ENCODE peak calls at places on chromosomes 3 and 15, in five cellular contexts. F is neural progenitor cell, R is IMR-90, S is cardiac muscle cell, H is right atrium auricular region. I is an unnamed sample. For H3K9me3, the result is how much of the 10 kb centered on the place peaks cover.

GRCh38 chr15:94367726-94368535 is 136.6 kb downstream of the MCTP2 start:
- DNase-seq in H (no peak), F (no peak), S (peak), R (no peak), I (no peak)

GRCh38 chr15:90871716-90872480 is 3.5 kb downstream of the FURIN start:
- DNase-seq in S (peak), F (peak), R (no peak), H (no peak), I (peak)

GRCh38 chr3:52077376-52077775 is 21.0 kb upstream of the DUSP7 start:
- DNase-seq in F (no peak), H (no peak), S (peak), R (no peak), I (no peak)

GRCh38 chr3:114841515-114841914 is 305.6 kb downstream of the ZBTB20 start:
- DNase-seq in H (no peak), F (no peak), S (no peak), R (peak), I (no peak)

GRCh38 chr3:111315911-111316310 is 226.1 kb upstream of the CD96 start:
- DNase-seq in F (no peak), S (no peak), H (no peak), R (peak), I (no peak)

GRCh38 chr3:137385922-137386321 is 378.2 kb upstream of the SOX14 start:
- DNase-seq in S (no peak), H (no peak), R (no peak), F (peak), I (no peak)

GRCh38 chr3:14290631-14291385 is 111.6 kb upstream of the SLC6A6 start:
- DNase-seq in H (no peak), S (no peak), R (no peak), F (no peak), I (no peak)

GRCh38 chr3:124131158-124132115 is 139.5 kb upstream of the ROPN1 start:
- DNase-seq in F (no peak), S (no peak), R (no peak), H (no peak), I (no peak)

GRCh38 chr3:186014866-186015265 is 77.1 kb upstream of the TRA2B start:
- DNase-seq in F (no peak), H (no peak), S (no peak), R (no peak), I (no peak)

GRCh38 chr3:14514323-14514720 is 25.8 kb downstream of the GRIP2 start:
- DNase-seq in R (no peak), H (no peak), S (no peak), F (no peak), I (no peak)

GRCh38 chr15:65058394-65059368 is 9.1 kb downstream of the RASL12 start:
- DNase-seq in F (no peak), S (no peak), R (no peak), H (no peak), I (peak)

GRCh38 chr15:98649621-98649995 is 1.3 kb downstream of the IGF1R start:
- DNase-seq in R (no peak), S (peak), F (peak), H (no peak), I (peak)

GRCh38 chr15:49085696-49086459 is 39.6 kb upstream of the SECISBP2L start:
- DNase-seq in S (no peak), F (no peak), R (peak), H (no peak), I (no peak)

GRCh38 chr3:117856354-117856753 is 1146.8 kb downstream of the TUSC7 start:
- DNase-seq in R (no peak), S (no peak), F (no peak), H (no peak), I (no peak)

GRCh38 chr3:137061186-137061585 is 103.4 kb downstream of the IL20RB start:
- DNase-seq in H (no peak), R (no peak), F (no peak), S (no peak), I (no peak)

GRCh38 chr3:52086461-52086860 is 30.1 kb upstream of the DUSP7 start:
- DNase-seq in H (no peak), F (no peak), R (no peak), S (no peak), I (peak)

GRCh38 chr15:29451201-29451781 is 181.7 kb upstream of the NSMCE3 start:
- DNase-seq in F (peak), H (no peak), R (no peak), S (peak), I (peak)

GRCh38 chr3:196842567-196843434 is 24.9 kb upstream of the SENP5 start:
- DNase-seq in F (no peak), R (no peak), S (no peak), H (no peak), I (no peak)

GRCh38 chr15:98904466-98905048 is 103.0 kb downstream of the PGPEP1L start:
- DNase-seq in R (peak), F (peak), H (no peak), S (no peak), I (no peak)

DNA sequence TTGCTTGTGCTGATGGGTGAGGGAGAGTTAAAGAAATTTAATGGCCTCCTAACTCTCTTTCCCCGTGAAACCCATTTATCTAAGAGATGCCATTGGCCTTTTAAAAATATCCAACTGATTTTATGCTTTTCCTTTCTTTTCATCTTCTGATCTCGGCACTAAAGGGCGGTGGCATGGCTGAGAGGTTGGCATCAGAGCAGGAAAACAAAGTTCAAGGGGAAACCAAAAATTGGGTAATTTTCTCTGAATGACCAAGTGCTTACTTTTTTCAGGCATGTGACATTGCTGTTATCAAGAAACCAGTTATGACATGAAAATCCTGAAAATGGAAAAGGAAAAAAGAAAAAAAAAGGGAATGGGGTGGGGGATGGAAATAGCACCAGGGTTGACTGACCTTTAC is 3.2 kb downstream of the CGNL1 start:
- DNase-seq in F (no peak), H (no peak), S (no peak), R (no peak), I (no peak)
- H3K4me3 ChIP-seq in F (no peak), H (no peak), S (peak), R (no peak), I (no peak)

GRCh38 chr15:39709941-39710340 is 72.7 kb downstream of the FSIP1 start:
- DNase-seq in S (no peak), H (no peak), R (no peak), F (no peak), I (no peak)
- H3K9me3 ChIP-seq in S (under half), H (under half), R (under half), F (under half), I (under half)

GRCh38 chr15:57731543-57732103 is 25.1 kb downstream of the POLR2M start:
- DNase-seq in H (no peak), S (peak), F (peak), R (no peak), I (no peak)

GRCh38 chr15:57726411-57726810 is 19.9 kb downstream of the POLR2M start:
- DNase-seq in S (no peak), H (no peak), F (no peak), R (peak), I (no peak)

GRCh38 chr15:57727031-57727430 is 20.5 kb downstream of the POLR2M start:
- DNase-seq in S (no peak), H (no peak), F (no peak), R (peak), I (no peak)

GRCh38 chr15:57732526-57733331 is 26.2 kb downstream of the POLR2M start:
- DNase-seq in H (peak), F (peak), R (peak), S (peak), I (no peak)

DNA sequence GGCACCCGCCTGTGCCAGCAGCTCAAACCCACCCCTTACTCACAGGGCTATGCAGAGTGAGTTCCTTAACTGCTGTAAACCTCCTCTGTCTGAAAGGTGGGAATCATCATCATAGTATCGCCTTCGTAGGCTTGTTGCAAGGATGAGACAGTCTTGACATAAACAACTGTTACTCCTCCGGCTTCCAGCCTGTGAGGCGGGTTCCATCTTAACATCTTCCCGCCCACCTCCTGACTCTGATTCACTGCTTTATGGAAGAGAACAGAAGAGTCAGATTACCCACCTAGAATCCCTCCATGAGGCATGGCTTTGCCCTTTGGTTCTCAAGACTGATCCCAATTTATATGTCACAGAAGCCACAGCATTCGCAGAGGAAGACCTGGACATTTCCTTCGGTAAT is 21.9 kb downstream of the POLR2M start:
- DNase-seq in F (no peak), S (no peak), H (no peak), R (peak), I (no peak)
- H3K4me3 ChIP-seq in F (no peak), S (no peak), H (no peak), R (no peak), I (no peak)

GRCh38 chr15:56957812-56958406 is 39.5 kb downstream of the TCF12 start:
- DNase-seq in H (no peak), F (peak), S (peak), R (no peak), I (no peak)

GRCh38 chr15:56948766-56949105 is 30.3 kb downstream of the TCF12 start:
- DNase-seq in R (peak), H (no peak), S (no peak), F (no peak), I (no peak)

GRCh38 chr15:56956538-56956937 is 38.1 kb downstream of the TCF12 start:
- DNase-seq in R (no peak), H (no peak), S (no peak), F (no peak), I (no peak)

GRCh38 chr15:56950979-56951378 is 32.5 kb downstream of the TCF12 start:
- DNase-seq in H (no peak), F (no peak), S (no peak), R (no peak), I (no peak)

DNA sequence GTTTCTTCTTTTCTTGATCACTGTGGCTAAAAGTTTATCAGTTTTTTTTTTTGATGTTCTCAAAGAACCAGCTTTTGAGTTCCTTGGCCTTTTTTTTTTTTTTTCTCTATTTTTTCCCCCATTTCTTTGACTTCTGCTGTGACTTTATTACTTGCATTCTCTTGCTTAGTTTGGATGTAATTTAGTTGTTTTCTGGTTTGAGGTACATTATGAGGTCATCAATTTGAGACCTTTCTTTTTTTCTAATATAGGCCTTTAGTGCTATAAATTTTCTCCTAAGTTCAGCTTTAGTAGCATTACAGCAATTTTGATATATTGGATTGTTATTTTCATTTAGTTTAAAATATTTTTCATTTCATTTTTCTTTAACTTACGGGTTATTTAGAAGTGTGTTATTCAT is 35.3 kb downstream of the TCF12 start:
- DNase-seq in F (no peak), H (no peak), S (no peak), R (no peak), I (no peak)
- H3K9me3 ChIP-seq in F (under half), H (under half), S (under half), R (under half), I (under half)

DNA sequence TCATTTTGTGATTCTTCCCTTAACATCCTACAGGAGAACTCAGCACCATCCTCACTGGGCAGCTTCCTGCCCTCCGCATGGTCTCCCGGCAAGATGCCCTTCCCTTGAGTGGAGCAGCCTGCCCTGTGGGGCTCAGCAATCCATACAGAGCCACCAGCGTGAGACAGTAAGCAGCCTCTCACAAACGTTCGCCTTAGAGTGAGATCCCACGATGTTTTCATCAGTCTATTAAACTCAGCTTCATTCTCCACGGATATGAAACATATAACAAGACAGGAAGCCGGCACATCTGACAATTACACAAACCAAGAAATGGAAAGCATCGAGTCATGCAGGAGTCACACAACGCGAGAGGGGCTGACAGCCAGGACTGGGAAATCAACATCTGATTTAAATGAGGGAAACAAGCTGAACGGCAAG is 272.2 kb downstream of the OCA2 start:
- DNase-seq in R (peak), H (peak), F (no peak), S (no peak), I (no peak)
- H3K4me3 ChIP-seq in R (no peak), H (no peak), F (no peak), S (no peak), I (no peak)

DNA sequence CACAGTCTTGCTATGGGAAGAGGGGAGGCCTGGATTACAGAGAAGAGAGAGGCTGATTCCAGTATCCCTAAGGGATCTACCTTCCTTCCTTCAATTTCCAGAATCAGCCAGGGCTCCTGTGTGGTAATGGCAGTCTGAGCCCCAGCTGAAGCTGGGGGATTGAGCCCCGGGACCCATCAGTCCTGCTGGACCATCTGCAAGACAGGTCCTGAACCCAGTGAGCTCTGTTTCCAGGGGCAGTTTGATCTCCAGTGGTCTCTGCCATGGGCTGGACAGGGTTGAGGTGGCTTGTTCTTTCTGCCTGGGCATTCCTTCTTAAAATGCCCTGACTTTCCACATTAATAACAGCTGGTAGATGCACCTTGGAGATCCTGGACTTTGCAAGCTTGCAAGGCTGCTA is 685.2 kb downstream of the TBL1XR1 start:
- DNase-seq in H (no peak), F (no peak), R (no peak), S (no peak), I (no peak)
- H3K9me3 ChIP-seq in H (under half), F (under half), R (under half), S (under half), I (under half)

DNA sequence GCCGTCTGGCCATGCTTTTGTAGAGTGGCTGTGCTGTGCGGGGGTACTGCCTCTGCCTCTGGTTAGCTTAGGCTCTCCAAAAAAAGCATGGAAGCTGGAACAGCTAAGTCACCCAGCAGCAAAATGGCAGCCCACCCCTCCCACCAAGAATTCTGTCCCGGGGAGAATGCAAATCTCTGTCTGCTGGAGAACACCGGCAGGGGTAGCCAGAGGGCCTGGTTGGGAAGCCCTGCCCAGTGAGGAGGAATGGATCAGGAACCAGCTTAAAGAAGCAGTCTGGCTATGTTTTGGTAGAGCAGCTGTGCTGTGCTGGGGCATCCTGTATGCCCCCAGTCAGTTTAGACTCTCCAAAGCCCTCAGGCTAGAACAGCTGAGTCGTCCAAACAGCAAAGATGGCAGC is 56.2 kb upstream of the PTPRG start:
- DNase-seq in F (no peak), R (no peak), S (no peak), H (no peak), I (no peak)
- H3K4me3 ChIP-seq in F (no peak), R (no peak), S (no peak), H (no peak), I (no peak)

DNA sequence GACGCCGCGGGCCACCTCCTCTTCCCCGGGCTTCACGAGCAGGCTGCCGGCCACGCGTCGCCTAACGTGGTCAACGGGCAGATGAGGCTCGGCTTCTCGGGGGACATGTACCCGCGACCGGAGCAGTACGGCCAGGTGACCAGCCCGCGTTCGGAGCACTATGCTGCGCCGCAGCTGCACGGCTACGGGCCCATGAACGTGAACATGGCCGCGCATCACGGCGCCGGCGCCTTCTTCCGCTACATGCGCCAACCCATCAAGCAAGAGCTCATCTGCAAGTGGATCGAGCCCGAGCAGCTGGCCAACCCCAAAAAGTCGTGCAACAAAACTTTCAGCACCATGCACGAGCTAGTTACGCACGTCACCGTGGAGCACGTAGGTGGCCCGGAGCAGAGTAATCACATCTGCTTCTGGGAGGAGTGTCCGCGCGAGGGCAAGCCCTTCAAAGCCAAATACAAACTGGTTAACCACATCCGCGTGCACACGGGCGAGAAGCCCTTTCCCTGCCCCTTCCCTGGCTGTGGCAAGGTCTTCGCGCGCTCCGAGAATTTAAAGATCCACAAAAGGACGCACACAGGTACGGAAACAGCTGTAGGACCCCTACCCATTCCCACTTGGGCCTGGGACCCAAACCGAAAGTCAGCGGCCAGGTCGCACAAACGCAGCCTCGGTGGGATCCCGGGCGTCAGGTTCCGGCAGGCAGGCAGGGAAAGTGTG is 1.5 kb downstream of the ZIC1 start:
- DNase-seq in F (peak), S (no peak), R (peak), H (no peak), I (no peak)
- H3K9me3 ChIP-seq in F (under half), S (under half), R (under half), H (under half), I (under half)

DNA sequence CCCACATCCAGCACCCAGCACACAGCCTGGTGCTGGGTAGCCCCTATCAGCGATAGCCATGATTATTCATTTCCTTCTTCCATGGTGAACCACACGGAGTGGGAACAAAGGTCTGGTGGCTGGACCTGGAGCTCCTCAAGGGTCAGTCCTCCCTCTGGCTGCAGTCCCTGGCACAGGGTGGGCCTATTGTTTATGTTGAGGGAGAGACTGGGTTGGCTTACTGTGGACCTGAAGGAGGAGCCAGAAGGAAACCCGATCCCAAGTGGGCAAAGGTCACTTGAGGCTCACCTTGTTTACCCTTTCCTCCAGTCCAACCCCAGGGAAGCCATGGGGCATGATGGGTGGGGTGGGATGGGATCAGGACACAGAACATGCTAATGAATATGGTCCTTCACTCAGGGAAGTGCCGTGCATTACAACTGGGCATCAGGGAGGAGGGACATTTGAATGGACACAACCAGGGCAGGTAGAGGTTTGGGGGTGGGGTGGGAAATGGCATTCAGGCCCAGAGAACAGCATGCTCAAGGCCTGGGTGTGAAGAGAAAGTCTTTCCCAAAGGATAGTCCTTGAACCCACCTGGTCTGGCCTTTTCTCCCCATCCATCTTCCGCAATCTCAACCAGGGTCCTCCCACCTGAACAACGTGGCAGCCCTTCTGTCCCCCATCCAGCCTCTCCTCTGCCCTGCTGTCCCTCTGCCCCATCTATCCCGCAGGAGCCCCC is 1.4 kb upstream of the PRKCD start:
- DNase-seq in F (peak), R (no peak), S (no peak), H (no peak), I (no peak)
- H3K4me3 ChIP-seq in F (no peak), R (no peak), S (no peak), H (no peak), I (no peak)